ENCODE peak calls at places on chromosome 1, in five cellular contexts. R is left ventricle myocardium inferior, I is endothelial cell, C is GM20000, E is upper lobe of right lung. Z is an unnamed sample.

GRCh38 chr1:8169364-8170058 is 143.4 kb upstream of the ERRFI1 start:
- DNase-seq in R (peak), I (no peak), C (peak), E (peak), Z (peak)

GRCh38 chr1:41427022-41427942 is 57.2 kb downstream of the EDN2 start:
- DNase-seq in R (no peak), I (no peak), C (no peak), E (no peak), Z (no peak)

GRCh38 chr1:1782399-1783221 is 4.3 kb upstream of the NADK start:
- DNase-seq in R (peak), I (no peak), C (no peak), E (peak), Z (no peak)

GRCh38 chr1:48214820-48215219 is 7.7 kb upstream of the SLC5A9 start:
- DNase-seq in R (no peak), I (no peak), C (no peak), E (no peak), Z (no peak)

GRCh38 chr1:175221548-175222175 is 29.1 kb upstream of the KIAA0040 start:
- DNase-seq in R (peak), I (peak), C (no peak), E (peak), Z (no peak)

GRCh38 chr1:162412002-162412401 is at the start of gene SH2D1B:
- DNase-seq in R (no peak), I (no peak), C (no peak), E (no peak), Z (no peak)

GRCh38 chr1:7953850-7954609 is 7.5 kb upstream of the PARK7 start:
- DNase-seq in R (peak), I (peak), C (peak), E (peak), Z (peak)

GRCh38 chr1:167431261-167431908 is 86.9 kb downstream of the CD247 start:
- DNase-seq in R (no peak), I (no peak), C (peak), E (no peak), Z (peak)

GRCh38 chr1:218294531-218294930 is 9.4 kb downstream of the RRP15 start:
- DNase-seq in R (no peak), I (no peak), C (no peak), E (no peak), Z (no peak)

GRCh38 chr1:40439247-40439646 is 11.0 kb upstream of the ZFP69B start:
- DNase-seq in R (no peak), I (no peak), C (no peak), E (no peak), Z (no peak)

GRCh38 chr1:154501423-154502065 is 475 bp upstream of the TDRD10 start:
- DNase-seq in R (peak), I (peak), C (peak), E (peak), Z (peak)

GRCh38 chr1:43554444-43554992 is 23.8 kb downstream of the PTPRF start:
- DNase-seq in R (no peak), I (peak), C (peak), E (no peak), Z (no peak)

GRCh38 chr1:109493805-109494539 is at the start of gene CYB561D1:
- DNase-seq in R (peak), I (peak), C (peak), E (peak), Z (peak)

GRCh38 chr1:94056171-94056570 is 64.8 kb downstream of the ABCA4 start:
- DNase-seq in R (no peak), I (no peak), C (no peak), E (no peak), Z (no peak)

GRCh38 chr1:212478467-212479025 is 45.8 kb downstream of the NENF start:
- DNase-seq in R (no peak), I (no peak), C (no peak), E (peak), Z (no peak)

GRCh38 chr1:96983866-96984265 is 262.3 kb downstream of the PTBP2 start:
- DNase-seq in R (no peak), I (no peak), C (no peak), E (no peak), Z (no peak)

GRCh38 chr1:55423376-55423775 is 208.2 kb upstream of the USP24 start:
- DNase-seq in R (no peak), I (no peak), C (no peak), E (no peak), Z (no peak)

GRCh38 chr1:220511183-220511582 is 16.8 kb upstream of the MARK1 start:
- DNase-seq in R (no peak), I (no peak), C (no peak), E (no peak), Z (no peak)

DNA sequence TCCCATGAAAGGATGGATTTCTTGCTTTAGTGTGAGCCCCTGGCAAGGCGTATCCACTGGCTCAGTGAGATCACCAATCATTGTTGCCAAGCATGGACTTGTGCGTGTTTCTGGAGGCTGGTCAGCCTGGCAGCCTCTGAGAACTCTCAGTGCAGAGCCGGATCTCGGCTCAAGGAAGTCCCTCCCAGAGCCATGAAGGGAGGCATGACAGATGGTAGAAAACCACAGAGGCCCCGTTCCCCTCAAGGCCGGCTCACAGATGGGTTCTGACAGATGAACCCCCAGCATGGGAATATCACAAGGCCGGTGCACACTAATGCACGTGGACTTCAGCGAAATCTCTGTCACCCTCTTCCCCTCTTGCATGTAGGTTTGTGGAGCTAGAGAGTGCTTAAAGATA is 290.5 kb downstream of the AJAP1 start:
- DNase-seq in R (no peak), I (no peak), C (no peak), E (no peak), Z (no peak)
- TF ChIP-seq CTCF in R (no peak), I (no peak), C (no peak), E (no peak), Z (no peak)

DNA sequence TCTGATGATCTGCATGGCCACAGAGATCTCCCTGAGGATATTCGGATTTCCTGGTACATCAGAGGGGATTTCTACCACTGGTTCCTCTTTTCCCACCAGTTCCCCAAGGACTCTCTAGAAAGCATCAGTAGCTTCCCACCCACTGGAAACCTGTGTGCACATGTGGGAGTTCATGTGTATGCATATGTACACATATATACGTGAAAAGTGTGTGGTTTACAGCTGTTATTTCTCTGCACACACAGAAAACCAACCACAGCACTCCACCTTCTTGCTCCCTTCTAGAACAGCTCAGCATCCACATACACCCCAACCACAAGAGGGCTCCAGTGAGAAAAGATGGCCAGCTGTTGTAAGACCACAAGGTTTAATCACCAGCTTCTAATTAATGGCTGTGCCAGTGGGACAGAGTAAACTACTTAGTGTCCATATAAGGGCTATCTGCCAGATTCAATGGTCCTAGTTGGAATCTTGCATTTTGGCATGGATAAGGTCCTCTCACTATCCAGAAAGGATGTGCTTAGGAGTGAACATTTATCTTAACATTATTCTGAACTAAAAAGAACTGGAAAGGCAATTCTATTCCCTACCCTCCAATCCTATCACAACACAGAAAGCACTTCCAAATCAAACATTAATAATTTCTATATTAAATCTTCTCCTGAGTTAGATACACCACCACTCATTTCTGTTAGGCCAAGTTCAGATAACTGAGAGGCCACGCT is 24.1 kb downstream of the GPR3 start:
- DNase-seq in R (no peak), I (peak), C (no peak), E (no peak), Z (no peak)
- TF ChIP-seq CTCF in R (peak), I (peak), C (peak), E (peak), Z (peak)

GRCh38 chr1:181936768-181937581 is 124.5 kb downstream of the ZNF648 start:
- DNase-seq in R (no peak), I (peak), C (peak), E (peak), Z (peak)
- TF ChIP-seq CTCF in R (peak), I (peak), C (peak), E (peak), Z (peak)

GRCh38 chr1:243345205-243345604 is 89.4 kb downstream of the SDCCAG8 start:
- DNase-seq in R (no peak), I (no peak), C (no peak), E (no peak), Z (no peak)
- TF ChIP-seq CTCF in R (no peak), I (no peak), C (no peak), E (no peak), Z (peak)